ENCODE peak calls at places on chromosomes 13 and 19, in six cellular contexts. F is EL; T is activated B cell treated with CpG ODN at 0.5 μM for 24 hours; Q is AG20443; X is NCI-H2029 treated with DMSO at 0.1 percent for 48 hours; M is CD8-positive, alpha-beta T cell. V is an unnamed sample.

GRCh38 chr19:39795001-39795400 is 16.3 kb downstream of the LEUTX start:
- DNase-seq in F (no peak), T (no peak), Q (no peak), X (no peak), M (no peak), V (peak; percentile 25)

GRCh38 chr13:76349700-76350099 is 536.5 kb downstream of the KCTD12 start:
- DNase-seq in F (peak; percentile 2), T (no peak), Q (no peak), X (no peak), M (no peak), V (no peak)

GRCh38 chr13:73698859-73699258 is 435.3 kb downstream of the KLF12 start:
- DNase-seq in F (peak; percentile 40), T (no peak), Q (no peak), X (no peak), M (no peak), V (peak; percentile 57)

GRCh38 chr13:113816925-113817859 is 46.7 kb downstream of the GAS6 start:
- DNase-seq in F (peak; percentile 79), T (peak; percentile 69), Q (peak; percentile 85), X (peak; percentile 18), M (peak; percentile 90), V (peak; percentile 84)

GRCh38 chr19:52735734-52736133 is 890 bp upstream of the ZNF611 start:
- DNase-seq in F (peak; percentile 67), T (no peak), Q (peak; percentile 54), X (peak; percentile 79), M (no peak), V (no peak)

GRCh38 chr13:112791662-112792440 is 102.0 kb downstream of the ATP11A start:
- DNase-seq in F (no peak), T (no peak), Q (no peak), X (peak; percentile 82), M (no peak), V (no peak)

GRCh38 chr13:67175836-67176235 is 54.3 kb downstream of the PCDH9 start:
- DNase-seq in F (no peak), T (no peak), Q (no peak), X (no peak), M (no peak), V (peak; percentile 1)

GRCh38 chr13:94128430-94128829 is 351.1 kb downstream of the DCT start:
- DNase-seq in F (no peak), T (no peak), Q (peak; percentile 17), X (no peak), M (no peak), V (no peak)

GRCh38 chr13:30355405-30355741 is 48.0 kb upstream of the KATNAL1 start:
- DNase-seq in F (no peak), T (peak; percentile 61), Q (no peak), X (no peak), M (peak; percentile 63), V (no peak)

GRCh38 chr13:42116225-42116624 is 67.8 kb downstream of the DGKH start:
- DNase-seq in F (no peak), T (no peak), Q (peak; percentile 50), X (no peak), M (no peak), V (no peak)

GRCh38 chr19:40507892-40508291 is 41.1 kb downstream of the SPTBN4 start:
- DNase-seq in F (no peak), T (no peak), Q (no peak), X (no peak), M (no peak), V (no peak)

V was measured in A673.